ENCODE peak calls at places on chromosomes 16 and 17, in six cellular contexts. One of them, this sample, is unnamed.

GRCh38 chr17:28008526-28008925 is 34.0 kb upstream of the NLK start:
- DNase-seq in osteoblast: peak
- DNase-seq in cardiac fibroblast: peak
- DNase-seq in lower lobe of right lung: no peak
- DNase-seq in ascending aorta: no peak
- DNase-seq in skeletal muscle cell: peak
- DNase-seq in this sample: peak

GRCh38 chr17:66378296-66378695 is 75.9 kb downstream of the PRKCA start:
- DNase-seq in osteoblast: no peak
- DNase-seq in cardiac fibroblast: peak
- DNase-seq in lower lobe of right lung: no peak
- DNase-seq in ascending aorta: no peak
- DNase-seq in skeletal muscle cell: no peak
- DNase-seq in this sample: no peak

GRCh38 chr17:67035131-67036083 is 8.9 kb upstream of the CACNG1 start:
- DNase-seq in osteoblast: peak
- DNase-seq in cardiac fibroblast: no peak
- DNase-seq in lower lobe of right lung: peak
- DNase-seq in ascending aorta: no peak
- DNase-seq in skeletal muscle cell: no peak
- DNase-seq in this sample: no peak

GRCh38 chr16:47887496-47887895 is 268.3 kb downstream of the ABCC12 start:
- DNase-seq in osteoblast: peak
- DNase-seq in cardiac fibroblast: peak
- DNase-seq in lower lobe of right lung: no peak
- DNase-seq in ascending aorta: no peak
- DNase-seq in skeletal muscle cell: peak
- DNase-seq in this sample: no peak

GRCh38 chr16:87618216-87618615 is 15.9 kb downstream of the JPH3 start:
- DNase-seq in osteoblast: peak
- DNase-seq in cardiac fibroblast: no peak
- DNase-seq in lower lobe of right lung: no peak
- DNase-seq in ascending aorta: no peak
- DNase-seq in skeletal muscle cell: no peak
- DNase-seq in this sample: no peak

GRCh38 chr16:1772362-1772907 is at the start of gene EME2:
- DNase-seq in osteoblast: no peak
- DNase-seq in cardiac fibroblast: peak
- DNase-seq in lower lobe of right lung: no peak
- DNase-seq in ascending aorta: no peak
- DNase-seq in skeletal muscle cell: no peak
- DNase-seq in this sample: no peak

GRCh38 chr16:87414251-87414680 is 22.1 kb downstream of the MAP1LC3B start:
- DNase-seq in osteoblast: no peak
- DNase-seq in cardiac fibroblast: no peak
- DNase-seq in lower lobe of right lung: no peak
- DNase-seq in ascending aorta: no peak
- DNase-seq in skeletal muscle cell: no peak
- DNase-seq in this sample: no peak

GRCh38 chr17:64112978-64113377 is 17.0 kb downstream of the ERN1 start:
- DNase-seq in osteoblast: no peak
- DNase-seq in cardiac fibroblast: no peak
- DNase-seq in lower lobe of right lung: no peak
- DNase-seq in ascending aorta: no peak
- DNase-seq in skeletal muscle cell: no peak
- DNase-seq in this sample: no peak

GRCh38 chr17:76046064-76046463 is 19.0 kb upstream of the EVPL start:
- DNase-seq in osteoblast: no peak
- DNase-seq in cardiac fibroblast: no peak
- DNase-seq in lower lobe of right lung: no peak
- DNase-seq in ascending aorta: no peak
- DNase-seq in skeletal muscle cell: no peak
- DNase-seq in this sample: no peak

GRCh38 chr17:34382586-34383224 is 19.7 kb upstream of the CCL1 start:
- DNase-seq in osteoblast: no peak
- DNase-seq in cardiac fibroblast: peak
- DNase-seq in lower lobe of right lung: no peak
- DNase-seq in ascending aorta: peak
- DNase-seq in skeletal muscle cell: no peak
- DNase-seq in this sample: no peak

GRCh38 chr17:40442392-40443195 is 656 bp upstream of the IGFBP4 start:
- DNase-seq in osteoblast: peak
- DNase-seq in cardiac fibroblast: peak
- DNase-seq in lower lobe of right lung: no peak
- DNase-seq in ascending aorta: peak
- DNase-seq in skeletal muscle cell: no peak
- DNase-seq in this sample: no peak

GRCh38 chr16:52742052-52742451 is 195.1 kb upstream of the TOX3 start:
- DNase-seq in osteoblast: no peak
- DNase-seq in cardiac fibroblast: no peak
- DNase-seq in lower lobe of right lung: no peak
- DNase-seq in ascending aorta: no peak
- DNase-seq in skeletal muscle cell: no peak
- DNase-seq in this sample: no peak

GRCh38 chr17:7974638-7975131 is 27.7 kb upstream of the GUCY2D start:
- DNase-seq in osteoblast: no peak
- DNase-seq in cardiac fibroblast: no peak
- DNase-seq in lower lobe of right lung: no peak
- DNase-seq in ascending aorta: peak
- DNase-seq in skeletal muscle cell: no peak
- DNase-seq in this sample: no peak

GRCh38 chr17:69878661-69879060 is 196.4 kb upstream of the KCNJ16 start:
- DNase-seq in osteoblast: peak
- DNase-seq in cardiac fibroblast: peak
- DNase-seq in lower lobe of right lung: no peak
- DNase-seq in ascending aorta: no peak
- DNase-seq in skeletal muscle cell: no peak
- DNase-seq in this sample: no peak

GRCh38 chr17:13919818-13920217 is 149.5 kb upstream of the COX10 start:
- DNase-seq in osteoblast: no peak
- DNase-seq in cardiac fibroblast: no peak
- DNase-seq in lower lobe of right lung: no peak
- DNase-seq in ascending aorta: no peak
- DNase-seq in skeletal muscle cell: no peak
- DNase-seq in this sample: no peak

GRCh38 chr16:1812732-1813163 is 13.9 kb downstream of the HAGH start:
- DNase-seq in osteoblast: peak
- DNase-seq in cardiac fibroblast: peak
- DNase-seq in lower lobe of right lung: peak
- DNase-seq in ascending aorta: no peak
- DNase-seq in skeletal muscle cell: peak
- DNase-seq in this sample: no peak

GRCh38 chr17:74961657-74962360 is 10.8 kb downstream of the HID1 start:
- DNase-seq in osteoblast: peak
- DNase-seq in cardiac fibroblast: peak
- DNase-seq in lower lobe of right lung: peak
- DNase-seq in ascending aorta: peak
- DNase-seq in skeletal muscle cell: peak
- DNase-seq in this sample: peak

GRCh38 chr17:3828151-3828851 is 17.7 kb downstream of the NCBP3 start:
- DNase-seq in osteoblast: peak
- DNase-seq in cardiac fibroblast: no peak
- DNase-seq in lower lobe of right lung: no peak
- DNase-seq in ascending aorta: no peak
- DNase-seq in skeletal muscle cell: no peak
- DNase-seq in this sample: no peak

GRCh38 chr16:74709477-74709877 is 8.8 kb upstream of the MLKL start:
- DNase-seq in osteoblast: peak
- DNase-seq in cardiac fibroblast: peak
- DNase-seq in lower lobe of right lung: peak
- DNase-seq in ascending aorta: peak
- DNase-seq in skeletal muscle cell: peak
- DNase-seq in this sample: no peak

GRCh38 chr17:50198026-50198669 is 3.3 kb downstream of the COL1A1 start:
- DNase-seq in osteoblast: peak
- DNase-seq in cardiac fibroblast: peak
- DNase-seq in lower lobe of right lung: peak
- DNase-seq in ascending aorta: peak
- DNase-seq in skeletal muscle cell: no peak
- DNase-seq in this sample: no peak

GRCh38 chr17:16971458-16972338 is at the start of gene TNFRSF13B:
- DNase-seq in osteoblast: no peak
- DNase-seq in cardiac fibroblast: no peak
- DNase-seq in lower lobe of right lung: no peak
- DNase-seq in ascending aorta: no peak
- DNase-seq in skeletal muscle cell: no peak
- DNase-seq in this sample: no peak

GRCh38 chr17:63911657-63912100 is 621 bp upstream of the CSHL1 start:
- DNase-seq in osteoblast: peak
- DNase-seq in cardiac fibroblast: peak
- DNase-seq in lower lobe of right lung: no peak
- DNase-seq in ascending aorta: peak
- DNase-seq in skeletal muscle cell: no peak
- DNase-seq in this sample: no peak

GRCh38 chr17:15944720-15945492 is at the start of gene ADORA2B:
- DNase-seq in osteoblast: peak
- DNase-seq in cardiac fibroblast: peak
- DNase-seq in lower lobe of right lung: peak
- DNase-seq in ascending aorta: no peak
- DNase-seq in skeletal muscle cell: no peak
- DNase-seq in this sample: no peak

GRCh38 chr17:65173284-65173793 is 36.2 kb downstream of the RGS9 start:
- DNase-seq in osteoblast: no peak
- DNase-seq in cardiac fibroblast: peak
- DNase-seq in lower lobe of right lung: no peak
- DNase-seq in ascending aorta: no peak
- DNase-seq in skeletal muscle cell: peak
- DNase-seq in this sample: peak

GRCh38 chr17:45908935-45909334 is 14.6 kb downstream of the MAPT start:
- DNase-seq in osteoblast: no peak
- DNase-seq in cardiac fibroblast: no peak
- DNase-seq in lower lobe of right lung: no peak
- DNase-seq in ascending aorta: no peak
- DNase-seq in skeletal muscle cell: no peak
- DNase-seq in this sample: no peak

DNA sequence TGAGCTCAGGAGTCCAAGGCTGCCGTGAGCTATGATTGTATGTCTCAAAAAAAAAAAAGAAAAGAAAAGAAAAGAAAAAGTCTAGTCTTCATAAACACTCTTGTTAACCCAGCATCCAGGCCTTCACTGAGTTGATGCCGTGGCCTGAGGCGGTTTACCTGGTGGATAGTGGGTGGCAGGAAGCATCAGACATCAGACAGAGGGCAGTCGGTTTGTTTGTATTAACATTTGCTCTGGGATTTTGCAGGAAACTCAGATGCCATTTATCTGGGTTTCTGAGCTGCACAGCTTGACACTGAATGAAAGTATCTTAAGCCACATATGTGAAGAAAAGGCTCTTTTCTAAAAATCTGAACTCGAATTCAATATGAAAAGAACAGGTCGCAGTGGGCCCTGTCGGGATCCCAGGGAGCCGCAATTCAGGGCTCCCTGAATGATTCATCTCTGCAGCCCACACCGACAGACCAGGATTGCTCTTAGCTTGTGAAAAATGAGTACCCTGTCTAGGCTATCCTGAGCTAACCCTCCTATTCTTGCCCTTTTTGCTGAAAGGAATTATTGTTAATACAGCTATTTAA is 1.1 kb upstream of the DBNDD1 start:
- DNase-seq in osteoblast: peak
- DNase-seq in cardiac fibroblast: no peak
- DNase-seq in lower lobe of right lung: no peak
- DNase-seq in ascending aorta: no peak
- DNase-seq in skeletal muscle cell: no peak
- DNase-seq in this sample: no peak
- H3K4me3 ChIP-seq in osteoblast: peak
- H3K4me3 ChIP-seq in cardiac fibroblast: no peak
- H3K4me3 ChIP-seq in lower lobe of right lung: peak
- H3K4me3 ChIP-seq in ascending aorta: peak
- H3K4me3 ChIP-seq in skeletal muscle cell: peak
- H3K4me3 ChIP-seq in this sample: peak

DNA sequence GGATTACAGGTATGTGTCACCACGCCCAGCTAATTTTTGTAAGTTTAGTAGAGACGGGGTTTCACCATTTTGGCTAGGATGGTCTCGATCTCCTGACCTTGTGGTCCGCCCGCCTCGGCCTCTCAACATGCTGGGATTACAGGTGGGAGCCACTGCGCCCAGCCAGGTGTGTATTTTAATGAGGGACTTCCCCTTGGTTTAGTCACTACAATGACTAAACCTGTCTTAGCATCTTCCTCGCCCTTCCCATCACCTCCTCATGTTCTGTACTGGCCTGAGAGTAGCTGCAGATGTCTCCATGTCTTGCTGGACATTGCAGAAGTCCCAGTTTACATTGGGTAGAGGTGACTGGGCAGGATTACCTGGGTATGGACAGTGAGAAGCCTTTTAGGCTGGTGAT is 9.6 kb downstream of the SLC7A6 start:
- DNase-seq in osteoblast: no peak
- DNase-seq in cardiac fibroblast: no peak
- DNase-seq in lower lobe of right lung: no peak
- DNase-seq in ascending aorta: no peak
- DNase-seq in skeletal muscle cell: no peak
- DNase-seq in this sample: no peak
- H3K4me3 ChIP-seq in osteoblast: no peak
- H3K4me3 ChIP-seq in cardiac fibroblast: no peak
- H3K4me3 ChIP-seq in lower lobe of right lung: no peak
- H3K4me3 ChIP-seq in ascending aorta: no peak
- H3K4me3 ChIP-seq in skeletal muscle cell: no peak
- H3K4me3 ChIP-seq in this sample: no peak

DNA sequence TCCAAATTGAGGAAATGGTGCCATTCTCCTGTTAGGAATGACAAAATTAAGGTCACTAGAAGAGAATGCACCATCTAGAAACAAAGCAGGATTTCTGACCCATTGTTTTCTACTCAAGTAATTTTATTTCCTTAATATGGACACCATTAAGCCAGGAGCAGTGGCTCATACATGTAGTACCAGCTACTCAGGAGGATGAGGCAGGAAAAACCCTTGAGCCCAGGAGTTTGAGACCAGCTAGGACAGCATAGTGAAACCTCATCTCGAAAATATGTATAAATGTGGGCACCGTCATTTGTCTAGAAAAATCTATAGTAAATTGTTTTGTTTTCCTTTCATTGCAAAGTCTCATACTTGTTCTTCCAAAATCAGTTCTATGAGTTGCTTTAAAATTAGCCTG is 9.1 kb upstream of the AP1G1 start:
- DNase-seq in osteoblast: no peak
- DNase-seq in cardiac fibroblast: no peak
- DNase-seq in lower lobe of right lung: no peak
- DNase-seq in ascending aorta: no peak
- DNase-seq in skeletal muscle cell: no peak
- DNase-seq in this sample: no peak
- H3K4me3 ChIP-seq in osteoblast: peak
- H3K4me3 ChIP-seq in cardiac fibroblast: no peak
- H3K4me3 ChIP-seq in lower lobe of right lung: peak
- H3K4me3 ChIP-seq in ascending aorta: peak
- H3K4me3 ChIP-seq in skeletal muscle cell: no peak
- H3K4me3 ChIP-seq in this sample: no peak

DNA sequence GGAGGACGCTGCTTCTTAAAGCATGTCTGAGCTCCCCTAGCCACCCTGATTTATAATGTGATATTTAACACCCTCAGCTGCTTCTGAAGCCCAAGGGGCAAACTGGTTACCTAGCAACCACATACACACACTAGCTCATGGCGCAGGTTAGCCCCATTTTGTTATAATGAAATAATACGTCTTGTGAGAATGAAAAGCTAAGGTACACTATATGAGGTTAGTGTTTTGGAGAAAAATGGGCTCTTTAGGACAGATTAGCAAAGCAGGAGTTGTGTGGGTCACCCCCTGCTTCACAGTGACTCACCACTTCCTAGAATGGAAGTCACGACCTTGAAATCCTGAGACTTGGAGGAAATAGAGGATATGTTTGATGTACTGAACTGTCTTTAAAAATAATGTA is 404.8 kb upstream of the HSBP1 start:
- DNase-seq in osteoblast: peak
- DNase-seq in cardiac fibroblast: peak
- DNase-seq in lower lobe of right lung: no peak
- DNase-seq in ascending aorta: no peak
- DNase-seq in skeletal muscle cell: peak
- DNase-seq in this sample: no peak
- H3K4me3 ChIP-seq in osteoblast: no peak
- H3K4me3 ChIP-seq in cardiac fibroblast: no peak
- H3K4me3 ChIP-seq in lower lobe of right lung: no peak
- H3K4me3 ChIP-seq in ascending aorta: no peak
- H3K4me3 ChIP-seq in skeletal muscle cell: no peak
- H3K4me3 ChIP-seq in this sample: no peak